ENCODE peak calls at places on chromosomes 4 and X, in five cellular contexts. R, N, H, Y and F are unnamed samples.

GRCh38 chrX:70907900-70908299 is 611 bp downstream of the TEX11 start:
- DNase-seq in Y (no peak), H (no peak), R (no peak), N (no peak), F (no peak)

GRCh38 chr4:115969756-115970155 is 856.3 kb upstream of the NDST4 start:
- DNase-seq in N (no peak), Y (no peak), H (no peak), R (no peak), F (no peak)

GRCh38 chr4:25703731-25704388 is 48.2 kb downstream of the SLC34A2 start:
- DNase-seq in R (no peak), Y (no peak), H (no peak), N (no peak), F (no peak)

GRCh38 chr4:169841776-169842175 is 84.0 kb upstream of the HPF1 start:
- DNase-seq in N (no peak), Y (no peak), H (no peak), R (no peak), F (no peak)

GRCh38 chr4:138182838-138183426 is 59.2 kb downstream of the SLC7A11 start:
- DNase-seq in Y (no peak), N (no peak), R (peak), H (peak), F (no peak)

GRCh38 chrX:150731795-150732194 is 38.6 kb downstream of the MTMR1 start:
- DNase-seq in Y (no peak), N (no peak), R (no peak), H (no peak), F (peak)

GRCh38 chr4:3668825-3669552 is 97.2 kb upstream of the ADRA2C start:
- DNase-seq in R (no peak), N (peak), H (no peak), Y (no peak), F (no peak)

GRCh38 chrX:55088795-55089489 is at the start of gene PAGE2:
- DNase-seq in H (no peak), R (peak), N (peak), Y (no peak), F (no peak)

GRCh38 chrX:80576815-80577533 is 156.7 kb downstream of the TENT5D start:
- DNase-seq in N (no peak), R (no peak), Y (no peak), H (no peak), F (no peak)

GRCh38 chr4:148649669-148650331 is 207.6 kb upstream of the NR3C2 start:
- DNase-seq in H (no peak), N (no peak), R (no peak), Y (no peak), F (peak)

GRCh38 chr4:48315728-48316630 is 25.4 kb upstream of the SLAIN2 start:
- DNase-seq in H (peak), R (no peak), Y (peak), N (no peak), F (no peak)

GRCh38 chrX:13899607-13900006 is 82.7 kb upstream of the GPM6B start:
- DNase-seq in H (no peak), N (no peak), R (no peak), Y (no peak), F (peak)

GRCh38 chr4:169582203-169582602 is 30.2 kb downstream of the NEK1 start:
- DNase-seq in H (no peak), Y (no peak), N (no peak), R (no peak), F (no peak)

GRCh38 chr4:169070071-169070894 is 60.2 kb upstream of the CBR4 start:
- DNase-seq in H (peak), N (no peak), Y (peak), R (peak), F (peak)

GRCh38 chrX:143466130-143466529 is 51.1 kb downstream of the SPANXN3 start:
- DNase-seq in R (no peak), Y (no peak), H (no peak), N (no peak), F (no peak)

GRCh38 chr4:22389240-22389871 is 126.5 kb downstream of the ADGRA3 start:
- DNase-seq in H (peak), N (no peak), Y (no peak), R (peak), F (peak)

GRCh38 chr4:183413562-183414200 is 30.8 kb upstream of the CDKN2AIP start:
- DNase-seq in H (no peak), N (no peak), R (no peak), Y (no peak), F (no peak)

GRCh38 chrX:104370089-104370488 is 115.4 kb upstream of the ESX1 start:
- DNase-seq in Y (no peak), H (peak), N (no peak), R (no peak), F (no peak)

GRCh38 chr4:147772459-147772969 is 40.6 kb downstream of the ARHGAP10 start:
- DNase-seq in N (no peak), Y (no peak), R (no peak), H (no peak), F (peak)

GRCh38 chr4:70842761-70843435 is 3.2 kb upstream of the GRSF1 start:
- DNase-seq in N (no peak), Y (no peak), R (no peak), H (no peak), F (no peak)

GRCh38 chr4:15162465-15163283 is 160.4 kb downstream of the CPEB2 start:
- DNase-seq in H (no peak), N (no peak), Y (no peak), R (no peak), F (no peak)

GRCh38 chr4:47221721-47222120 is 190.4 kb downstream of the GABRB1 start:
- DNase-seq in N (no peak), H (no peak), R (no peak), Y (no peak), F (no peak)

GRCh38 chr4:147620315-147620714 is 3.1 kb downstream of the TMEM184C start:
- DNase-seq in H (no peak), R (no peak), Y (no peak), N (no peak), F (no peak)

GRCh38 chr4:3520276-3520675 is 11.9 kb downstream of the LRPAP1 start:
- DNase-seq in H (no peak), Y (no peak), N (no peak), R (no peak), F (no peak)

GRCh38 chrX:28901637-28902036 is 314.4 kb downstream of the IL1RAPL1 start:
- DNase-seq in Y (no peak), H (no peak), R (no peak), N (no peak), F (no peak)

GRCh38 chr4:113957961-113958360 is 21.5 kb downstream of the ARSJ start:
- DNase-seq in R (no peak), N (no peak), H (no peak), Y (no peak), F (no peak)

GRCh38 chr4:113960684-113961321 is 18.6 kb downstream of the ARSJ start:
- DNase-seq in R (no peak), H (no peak), Y (no peak), N (no peak), F (no peak)

GRCh38 chr4:113955948-113956347 is 23.5 kb downstream of the ARSJ start:
- DNase-seq in R (no peak), H (no peak), Y (no peak), N (no peak), F (no peak)

GRCh38 chr4:113961322-113961698 is 18.1 kb downstream of the ARSJ start:
- DNase-seq in H (no peak), Y (no peak), N (no peak), R (no peak), F (no peak)

GRCh38 chr4:113958766-113959540 is 20.5 kb downstream of the ARSJ start:
- DNase-seq in Y (no peak), N (no peak), R (no peak), H (peak), F (no peak)
- TF ChIP-seq POLR2A in Y (no peak), N (no peak), R (no peak), H (no peak), F (no peak)

DNA sequence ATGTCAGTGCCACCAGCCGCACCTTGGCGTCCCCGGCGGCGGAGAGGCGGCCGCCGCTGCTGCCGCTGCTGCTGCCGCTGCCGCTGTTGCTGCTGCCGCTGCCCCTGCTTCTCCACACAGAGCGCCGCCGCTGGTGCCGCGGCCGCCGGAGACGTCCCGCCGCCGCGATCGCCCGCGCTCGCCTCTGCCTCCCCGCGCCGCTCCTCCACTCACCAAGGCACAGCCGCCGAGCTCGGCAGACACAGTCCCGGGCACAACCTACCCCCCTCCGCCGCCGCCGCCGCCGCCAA is at the start of gene PPP3CA:
- DNase-seq in H (no peak), Y (peak), R (no peak), N (no peak), F (no peak)
- TF ChIP-seq POLR2A in H (no peak), Y (no peak), R (no peak), N (peak), F (peak)

DNA sequence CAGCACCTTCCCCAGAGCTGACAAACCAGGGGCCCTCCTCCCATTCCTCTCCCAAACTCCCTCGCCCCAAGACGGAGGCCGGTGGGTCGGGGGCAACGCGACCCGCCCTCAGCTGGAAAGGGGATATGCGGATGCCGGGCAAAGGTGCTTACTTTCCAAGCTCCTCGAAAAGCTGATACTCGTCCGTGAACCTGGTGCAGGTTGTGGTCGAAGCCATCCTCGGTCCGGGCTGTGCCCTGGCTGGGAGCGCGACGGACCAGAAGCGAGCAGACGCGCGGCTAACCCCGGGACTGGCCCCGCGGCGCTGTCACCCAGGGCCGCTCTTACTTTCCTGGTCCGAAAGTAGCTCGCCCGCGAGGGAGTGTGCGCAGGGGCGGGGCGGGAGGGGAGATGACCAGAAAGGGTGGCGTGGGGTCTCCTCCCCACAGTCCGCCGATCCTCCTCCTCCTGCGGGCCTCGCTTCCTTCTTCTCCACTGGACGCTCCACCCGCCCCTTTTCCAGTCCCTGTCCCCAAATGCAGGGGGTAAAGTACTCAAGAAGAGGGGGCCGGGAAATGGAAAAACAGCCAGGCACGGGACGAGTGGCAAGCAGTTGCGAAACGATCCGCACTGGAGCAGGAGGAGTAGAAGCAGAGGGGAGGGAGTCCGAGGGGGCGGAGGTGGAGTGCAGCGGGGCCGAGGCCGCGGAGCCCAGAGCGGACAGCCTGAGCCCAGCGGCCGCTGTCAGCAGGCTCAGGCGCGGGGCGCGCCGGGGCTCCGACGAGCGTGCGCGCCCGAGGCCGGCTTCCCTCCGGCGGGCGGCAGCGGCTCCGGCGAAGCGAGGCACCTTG is 471 bp downstream of the CAMK2D start:
- DNase-seq in Y (peak), H (no peak), R (peak), N (peak), F (peak)
- TF ChIP-seq POLR2A in Y (no peak), H (no peak), R (no peak), N (peak), F (peak)

GRCh38 chrX:120629667-120630537 is at the start of gene C1GALT1C1:
- DNase-seq in H (peak), N (peak), Y (peak), R (peak), F (peak)
- TF ChIP-seq POLR2A in H (peak), N (peak), Y (no peak), R (no peak), F (peak)

DNA sequence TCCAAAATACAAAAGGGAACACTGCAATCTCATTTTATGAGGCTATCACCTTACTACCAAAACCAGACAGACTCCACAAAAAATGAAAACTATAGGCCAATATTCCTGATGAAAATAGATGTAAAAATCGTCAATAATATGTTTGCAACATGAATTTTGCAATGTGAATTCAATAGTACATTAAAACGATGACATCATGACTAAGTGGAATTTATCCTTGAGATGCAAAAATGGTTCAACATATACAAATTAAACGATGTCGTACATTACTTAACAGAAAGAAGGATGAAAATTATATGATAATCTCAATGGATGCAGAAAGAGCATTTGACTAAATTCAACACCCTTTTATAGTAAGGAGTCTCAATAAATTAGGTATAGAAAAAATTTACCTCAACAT is 123.0 kb downstream of the AREG start:
- DNase-seq in N (no peak), R (no peak), Y (no peak), H (no peak), F (no peak)
- TF ChIP-seq POLR2A in N (no peak), R (no peak), Y (no peak), H (no peak), F (no peak)